ENCODE peak calls at places on chromosome 11, in ten cellular contexts. U is H9; Y is Peyer's patch; R is breast epithelium; E is effector memory CD4-positive, alpha-beta T cell; J is SJSA1; H is fibroblast of lung; N is neuronal stem cell; O is OCI-LY7; A is CD4-positive, alpha-beta memory T cell. L is an unnamed sample.
A peak's percentile ranks its signal among the peaks of the same experiment; 100 is the strongest.

GRCh38 chr11:29217901-29218300 is 798.9 kb downstream of the KCNA4 start:
- DNase-seq in R (no peak), Y (no peak), E (no peak), U (no peak), H (no peak), O (no peak), J (no peak), A (no peak), N (no peak), L (no peak)

GRCh38 chr11:40186401-40187091 is 1272.9 kb downstream of the LRRC4C start:
- DNase-seq in O (no peak), N (no peak), J (no peak), R (no peak), Y (no peak), E (no peak), A (no peak), U (no peak), H (peak; percentile 11), L (no peak)

GRCh38 chr11:64218628-64219353 is 7.2 kb downstream of the TRPT1 start:
- DNase-seq in R (no peak), U (no peak), A (no peak), H (no peak), J (peak; percentile 49), E (no peak), O (no peak), Y (no peak), N (no peak), L (no peak)

GRCh38 chr11:132590554-132590953 is 941.7 kb downstream of the OPCML start:
- DNase-seq in E (no peak), O (no peak), N (no peak), Y (no peak), J (no peak), A (no peak), U (no peak), H (no peak), R (no peak), L (no peak)

GRCh38 chr11:65169164-65169641 is 830 bp upstream of the SPDYC start:
- DNase-seq in R (no peak), A (no peak), H (peak; percentile 39), O (peak; percentile 48), E (no peak), N (no peak), U (no peak), J (peak; percentile 79), Y (no peak), L (no peak)

GRCh38 chr11:87290304-87290922 is 252.7 kb downstream of the TMEM135 start:
- DNase-seq in A (peak; percentile 33), Y (no peak), H (peak; percentile 45), E (no peak), J (no peak), U (no peak), R (no peak), N (peak; percentile 42), O (peak; percentile 74), L (no peak)

GRCh38 chr11:94504689-94505293 is 7.5 kb upstream of the C11orf97 start:
- DNase-seq in N (peak; percentile 44), H (peak; percentile 41), O (peak; percentile 64), J (no peak), Y (no peak), A (peak; percentile 45), R (no peak), E (no peak), U (no peak), L (no peak)

GRCh38 chr11:30511408-30511807 is 74.7 kb downstream of the MPPED2 start:
- DNase-seq in Y (no peak), N (no peak), U (no peak), A (no peak), E (no peak), R (no peak), O (no peak), H (no peak), J (no peak), L (no peak)

GRCh38 chr11:112661571-112661970 is 299.6 kb upstream of the NCAM1 start:
- DNase-seq in H (no peak), Y (no peak), R (no peak), J (no peak), E (no peak), O (no peak), A (no peak), U (no peak), N (peak; percentile 11), L (no peak)

GRCh38 chr11:2092956-2093412 is 46.2 kb downstream of the IGF2 start:
- DNase-seq in N (no peak), H (peak; percentile 75), J (no peak), O (no peak), Y (no peak), A (peak; percentile 77), E (peak; percentile 25), U (peak; percentile 31), R (peak; percentile 84), L (peak; percentile 91)

GRCh38 chr11:120900642-120901041 is 123.3 kb upstream of the TBCEL start:
- DNase-seq in R (no peak), U (no peak), Y (no peak), H (peak; percentile 7), E (no peak), N (no peak), A (no peak), O (no peak), J (no peak), L (no peak)

GRCh38 chr11:85076535-85077330 is 550.4 kb downstream of the DLG2 start:
- DNase-seq in N (no peak), U (no peak), E (no peak), J (no peak), A (no peak), O (no peak), Y (no peak), R (no peak), H (peak; percentile 88), L (no peak)

GRCh38 chr11:126537492-126537891 is 182.0 kb downstream of the ST3GAL4 start:
- DNase-seq in A (no peak), H (no peak), E (no peak), N (no peak), J (no peak), U (no peak), Y (no peak), O (no peak), R (no peak), L (no peak)
- H3K27ac ChIP-seq in A (no peak overlapping the region), H (no peak overlapping the region), E (no peak overlapping the region), N (no peak overlapping the region), J (no peak overlapping the region), U (no peak overlapping the region), Y (no peak overlapping the region), O (no peak overlapping the region), R (no peak overlapping the region), L (no peak overlapping the region)

GRCh38 chr11:68377389-68377795 is 65.0 kb downstream of the LRP5 start:
- DNase-seq in N (no peak), A (no peak), Y (no peak), O (no peak), U (no peak), H (no peak), R (no peak), J (no peak), E (no peak), L (no peak)
- H3K4me1 ChIP-seq in N (peaks cover 16% of the 10 kb centered on the region), A (no peaks in the 10 kb centered on the region), Y (peaks cover 20% of the 10 kb centered on the region), O (peaks cover 39% of the 10 kb centered on the region), U (no peaks in the 10 kb centered on the region), H (peaks cover 38% of the 10 kb centered on the region), R (peaks cover 15% of the 10 kb centered on the region), J (peaks cover 46% of the 10 kb centered on the region), E (no peaks in the 10 kb centered on the region), L (peaks cover 29% of the 10 kb centered on the region)

DNA sequence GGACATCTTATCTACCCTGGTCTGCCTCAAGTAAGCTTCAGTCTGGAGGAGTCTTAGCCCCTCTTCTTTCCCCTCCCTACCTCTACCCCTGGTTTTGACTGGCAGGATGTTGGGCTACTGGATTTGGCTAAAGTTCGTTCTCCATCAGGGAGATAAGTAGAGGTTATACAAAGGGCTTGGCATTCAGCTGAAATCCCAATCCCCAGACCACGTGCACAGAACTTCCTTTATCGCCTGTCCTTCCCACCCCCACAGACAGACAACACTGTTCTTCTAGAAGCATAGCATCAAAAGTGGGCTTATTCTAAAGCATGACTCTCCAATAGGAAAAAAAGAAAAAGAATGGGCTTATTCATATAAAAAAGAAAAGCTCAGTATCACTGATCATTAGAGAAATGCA is 7.8 kb downstream of the PRG3 start:
- DNase-seq in N (no peak), H (no peak), Y (no peak), R (no peak), U (no peak), E (no peak), O (no peak), A (no peak), J (no peak), L (no peak)
- H3K27ac ChIP-seq in N (no peak overlapping the region), H (no peak overlapping the region), Y (no peak overlapping the region), R (no peak overlapping the region), U (no peak overlapping the region), E (no peak overlapping the region), O (no peak overlapping the region), A (no peak overlapping the region), J (no peak overlapping the region), L (no peak overlapping the region)

DNA sequence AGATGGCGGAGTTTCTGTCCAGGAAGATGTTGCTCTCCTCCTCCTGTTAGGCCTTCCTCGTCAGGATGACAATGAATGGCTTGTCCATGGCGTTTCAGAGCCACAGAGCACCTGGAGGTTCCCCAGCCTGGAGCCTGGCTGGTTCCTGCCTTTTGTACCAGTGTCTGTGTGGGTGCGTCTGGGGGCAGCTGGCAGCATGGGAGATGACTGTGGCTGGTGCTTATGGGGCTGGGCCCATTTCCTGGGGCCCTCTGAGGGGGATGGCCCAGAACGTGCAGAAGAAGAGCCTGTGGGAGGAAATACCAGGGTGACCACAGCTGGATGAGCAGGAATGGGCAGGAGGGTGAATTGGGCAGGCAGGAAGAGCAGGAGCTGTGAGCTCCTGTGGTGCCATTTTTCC is 6.7 kb downstream of the SLC37A2 start:
- DNase-seq in O (no peak), U (peak; percentile 24), J (no peak), Y (no peak), A (no peak), H (no peak), R (no peak), N (no peak), E (no peak), L (no peak)
- H3K4me1 ChIP-seq in O (peaks cover 45% of the 10 kb centered on the region), U (no peaks in the 10 kb centered on the region), J (no peaks in the 10 kb centered on the region), Y (no peaks in the 10 kb centered on the region), A (no peaks in the 10 kb centered on the region), H (peaks cover 12% of the 10 kb centered on the region), R (no peaks in the 10 kb centered on the region), N (peaks cover 4% of the 10 kb centered on the region), E (no peaks in the 10 kb centered on the region), L (no peaks in the 10 kb centered on the region)